ENCODE peak calls at places on chromosomes 3 and 15, in eight cellular contexts. F is NCI-H1417; T is NCI-H69; M is stimulated activated CD4-positive, alpha-beta T cell treated with anti-CD3 and anti-CD28 coated beads, Interleukin-4, amount 100 ng/mL, for 1 hour; L is aorta; H is AG04450; K is amniotic stem cell; R is stimulated activated CD8-positive, alpha-beta memory T cell treated with anti-CD3 and anti-CD28 coated beads, Interleukin-15, amount 100 ng/mL, for 24 hours. D is an unnamed sample.

GRCh38 chr3:64440498-64440897 is 215.2 kb upstream of the PRICKLE2 start:
- DNase-seq in L (no peak), H (no peak), F (peak; percentile 64), M (no peak), R (no peak), K (no peak), T (peak; percentile 88), D (no peak)

GRCh38 chr3:58332575-58333179 is at the start of gene PXK:
- DNase-seq in K (peak; percentile 56), H (no peak), F (peak; percentile 62), R (peak; percentile 65), T (peak; percentile 81), L (peak; percentile 95), M (peak; percentile 83), D (no peak)

GRCh38 chr3:8822141-8822540 is 52.7 kb upstream of the OXTR start:
- DNase-seq in F (no peak), M (no peak), R (no peak), L (no peak), H (peak; percentile 3), K (no peak), T (no peak), D (no peak)

GRCh38 chr3:107861904-107862303 is 228.9 kb downstream of the CD47 start:
- DNase-seq in T (peak; percentile 9), H (no peak), F (no peak), K (no peak), R (no peak), L (no peak), M (no peak), D (no peak)

GRCh38 chr15:45111390-45112142 is 2.4 kb downstream of the DUOX2 start:
- DNase-seq in L (peak; percentile 73), R (no peak), T (no peak), H (no peak), M (no peak), F (no peak), K (no peak), D (no peak)

GRCh38 chr15:45654749-45655148 is 19.9 kb downstream of the SQOR start:
- DNase-seq in T (no peak), L (no peak), H (no peak), R (no peak), F (no peak), K (no peak), M (no peak), D (no peak)

GRCh38 chr15:96947830-96948229 is 617.3 kb downstream of the NR2F2 start:
- DNase-seq in H (no peak), T (no peak), F (no peak), L (no peak), K (no peak), R (no peak), M (no peak), D (no peak)

GRCh38 chr15:33584797-33585196 is 274.0 kb downstream of the RYR3 start:
- DNase-seq in M (no peak), L (no peak), K (no peak), T (no peak), R (no peak), H (no peak), F (no peak), D (no peak)

GRCh38 chr3:23811117-23811487 is 5.3 kb downstream of the UBE2E1 start:
- DNase-seq in L (no peak), K (no peak), H (no peak), R (no peak), M (no peak), T (peak; percentile 60), F (peak; percentile 58), D (no peak)

GRCh38 chr3:134073583-134073945 is 43.8 kb upstream of the SLCO2A1 start:
- DNase-seq in M (no peak), F (no peak), R (no peak), L (peak; percentile 32), K (no peak), H (no peak), T (no peak), D (no peak)

GRCh38 chr3:25587975-25588374 is 76.7 kb downstream of the TOP2B start:
- DNase-seq in L (no peak), K (no peak), T (no peak), M (no peak), F (no peak), H (no peak), R (no peak), D (no peak)

GRCh38 chr3:128500556-128500955 is 7.6 kb upstream of the GATA2 start:
- DNase-seq in M (no peak), L (no peak), R (no peak), H (no peak), K (no peak), T (no peak), F (no peak), D (no peak)

GRCh38 chr3:29284578-29284977 is 3.7 kb downstream of the RBMS3 start:
- DNase-seq in R (no peak), T (no peak), F (no peak), H (no peak), K (no peak), M (no peak), L (no peak), D (no peak)

GRCh38 chr3:39284457-39284881 is 4.6 kb upstream of the CX3CR1 start:
- DNase-seq in T (no peak), R (no peak), K (no peak), L (no peak), F (no peak), H (no peak), M (no peak), D (no peak)

GRCh38 chr3:45817788-45818523 is 21.6 kb upstream of the SLC6A20 start:
- DNase-seq in T (peak; percentile 48), K (peak; percentile 34), H (peak; percentile 97), R (no peak), M (no peak), L (no peak), F (peak; percentile 94), D (peak; percentile 90)

GRCh38 chr3:65666426-65667091 is 372.2 kb downstream of the MAGI1 start:
- DNase-seq in H (peak; percentile 8), F (no peak), L (no peak), K (no peak), R (no peak), M (no peak), T (no peak), D (no peak)

GRCh38 chr3:104631254-104631653 is 735.5 kb upstream of the ALCAM start:
- DNase-seq in L (no peak), R (no peak), M (no peak), F (no peak), T (no peak), H (no peak), K (no peak), D (no peak)

GRCh38 chr15:70054366-70054765 is 43.4 kb downstream of the TLE3 start:
- DNase-seq in K (no peak), L (peak; percentile 70), F (no peak), M (no peak), T (no peak), R (no peak), H (no peak), D (no peak)

D was measured in AG04449.